ENCODE peak calls at places on chromosome 1, in six cellular contexts. One of them, this sample, is unnamed. For H3K4me1, the result is how much of the 10 kb centered on the place peaks cover.

GRCh38 chr1:69129538-69129937 is 438.2 kb upstream of the LRRC7 start:
- DNase-seq in effector memory CD4-positive, alpha-beta T cell: no peak
- DNase-seq in heart right ventricle: no peak
- DNase-seq in CD4-positive, alpha-beta memory T cell: no peak
- DNase-seq in lower lobe of right lung: no peak
- DNase-seq in mucosa of descending colon: no peak
- DNase-seq in this sample: no peak

GRCh38 chr1:2233997-2234761 is 6.1 kb downstream of the SKI start:
- DNase-seq in effector memory CD4-positive, alpha-beta T cell: peak
- DNase-seq in heart right ventricle: peak
- DNase-seq in CD4-positive, alpha-beta memory T cell: peak
- DNase-seq in lower lobe of right lung: peak
- DNase-seq in mucosa of descending colon: peak
- DNase-seq in this sample: peak

GRCh38 chr1:215023151-215023832 is 59.2 kb upstream of the KCNK2 start:
- DNase-seq in effector memory CD4-positive, alpha-beta T cell: no peak
- DNase-seq in heart right ventricle: no peak
- DNase-seq in CD4-positive, alpha-beta memory T cell: no peak
- DNase-seq in lower lobe of right lung: no peak
- DNase-seq in mucosa of descending colon: no peak
- DNase-seq in this sample: no peak

GRCh38 chr1:177952249-177952648 is 17.6 kb downstream of the SEC16B start:
- DNase-seq in effector memory CD4-positive, alpha-beta T cell: no peak
- DNase-seq in heart right ventricle: no peak
- DNase-seq in CD4-positive, alpha-beta memory T cell: no peak
- DNase-seq in lower lobe of right lung: no peak
- DNase-seq in mucosa of descending colon: no peak
- DNase-seq in this sample: no peak

GRCh38 chr1:233281711-233282581 is 13.6 kb downstream of the PCNX2 start:
- DNase-seq in effector memory CD4-positive, alpha-beta T cell: no peak
- DNase-seq in heart right ventricle: no peak
- DNase-seq in CD4-positive, alpha-beta memory T cell: peak
- DNase-seq in lower lobe of right lung: no peak
- DNase-seq in mucosa of descending colon: no peak
- DNase-seq in this sample: no peak

GRCh38 chr1:183287191-183287675 is 101.2 kb downstream of the LAMC2 start:
- DNase-seq in effector memory CD4-positive, alpha-beta T cell: no peak
- DNase-seq in heart right ventricle: peak
- DNase-seq in CD4-positive, alpha-beta memory T cell: no peak
- DNase-seq in lower lobe of right lung: no peak
- DNase-seq in mucosa of descending colon: no peak
- DNase-seq in this sample: peak

GRCh38 chr1:44019398-44020044 is 11.7 kb downstream of the SLC6A9 start:
- DNase-seq in effector memory CD4-positive, alpha-beta T cell: no peak
- DNase-seq in heart right ventricle: no peak
- DNase-seq in CD4-positive, alpha-beta memory T cell: no peak
- DNase-seq in lower lobe of right lung: no peak
- DNase-seq in mucosa of descending colon: no peak
- DNase-seq in this sample: no peak

GRCh38 chr1:212981571-212982328 is 31.4 kb downstream of the VASH2 start:
- DNase-seq in effector memory CD4-positive, alpha-beta T cell: no peak
- DNase-seq in heart right ventricle: peak
- DNase-seq in CD4-positive, alpha-beta memory T cell: no peak
- DNase-seq in lower lobe of right lung: no peak
- DNase-seq in mucosa of descending colon: no peak
- DNase-seq in this sample: no peak

GRCh38 chr1:198232407-198232806 is 75.6 kb downstream of the NEK7 start:
- DNase-seq in effector memory CD4-positive, alpha-beta T cell: no peak
- DNase-seq in heart right ventricle: no peak
- DNase-seq in CD4-positive, alpha-beta memory T cell: no peak
- DNase-seq in lower lobe of right lung: no peak
- DNase-seq in mucosa of descending colon: no peak
- DNase-seq in this sample: no peak

GRCh38 chr1:205746757-205747412 is 3.1 kb downstream of the NUCKS1 start:
- DNase-seq in effector memory CD4-positive, alpha-beta T cell: no peak
- DNase-seq in heart right ventricle: no peak
- DNase-seq in CD4-positive, alpha-beta memory T cell: no peak
- DNase-seq in lower lobe of right lung: no peak
- DNase-seq in mucosa of descending colon: no peak
- DNase-seq in this sample: no peak

GRCh38 chr1:205741681-205742080 is 8.3 kb downstream of the NUCKS1 start:
- DNase-seq in effector memory CD4-positive, alpha-beta T cell: no peak
- DNase-seq in heart right ventricle: no peak
- DNase-seq in CD4-positive, alpha-beta memory T cell: no peak
- DNase-seq in lower lobe of right lung: no peak
- DNase-seq in mucosa of descending colon: no peak
- DNase-seq in this sample: no peak

GRCh38 chr1:205744403-205744802 is 5.6 kb downstream of the NUCKS1 start:
- DNase-seq in effector memory CD4-positive, alpha-beta T cell: no peak
- DNase-seq in heart right ventricle: no peak
- DNase-seq in CD4-positive, alpha-beta memory T cell: no peak
- DNase-seq in lower lobe of right lung: no peak
- DNase-seq in mucosa of descending colon: no peak
- DNase-seq in this sample: no peak

GRCh38 chr1:205739348-205740160 is 10.4 kb downstream of the NUCKS1 start:
- DNase-seq in effector memory CD4-positive, alpha-beta T cell: no peak
- DNase-seq in heart right ventricle: no peak
- DNase-seq in CD4-positive, alpha-beta memory T cell: no peak
- DNase-seq in lower lobe of right lung: no peak
- DNase-seq in mucosa of descending colon: no peak
- DNase-seq in this sample: no peak

GRCh38 chr1:205743977-205744376 is 6.0 kb downstream of the NUCKS1 start:
- DNase-seq in effector memory CD4-positive, alpha-beta T cell: no peak
- DNase-seq in heart right ventricle: no peak
- DNase-seq in CD4-positive, alpha-beta memory T cell: no peak
- DNase-seq in lower lobe of right lung: no peak
- DNase-seq in mucosa of descending colon: no peak
- DNase-seq in this sample: no peak
- H3K4me1 ChIP-seq in effector memory CD4-positive, alpha-beta T cell: under half
- H3K4me1 ChIP-seq in heart right ventricle: half or more
- H3K4me1 ChIP-seq in CD4-positive, alpha-beta memory T cell: under half
- H3K4me1 ChIP-seq in lower lobe of right lung: half or more
- H3K4me1 ChIP-seq in mucosa of descending colon: under half
- H3K4me1 ChIP-seq in this sample: under half

GRCh38 chr1:19460535-19461351 is 24.6 kb downstream of the CAPZB start:
- DNase-seq in effector memory CD4-positive, alpha-beta T cell: no peak
- DNase-seq in heart right ventricle: no peak
- DNase-seq in CD4-positive, alpha-beta memory T cell: no peak
- DNase-seq in lower lobe of right lung: no peak
- DNase-seq in mucosa of descending colon: no peak
- DNase-seq in this sample: no peak
- H3K4me1 ChIP-seq in effector memory CD4-positive, alpha-beta T cell: half or more
- H3K4me1 ChIP-seq in heart right ventricle: half or more
- H3K4me1 ChIP-seq in CD4-positive, alpha-beta memory T cell: half or more
- H3K4me1 ChIP-seq in lower lobe of right lung: half or more
- H3K4me1 ChIP-seq in mucosa of descending colon: half or more
- H3K4me1 ChIP-seq in this sample: under half

DNA sequence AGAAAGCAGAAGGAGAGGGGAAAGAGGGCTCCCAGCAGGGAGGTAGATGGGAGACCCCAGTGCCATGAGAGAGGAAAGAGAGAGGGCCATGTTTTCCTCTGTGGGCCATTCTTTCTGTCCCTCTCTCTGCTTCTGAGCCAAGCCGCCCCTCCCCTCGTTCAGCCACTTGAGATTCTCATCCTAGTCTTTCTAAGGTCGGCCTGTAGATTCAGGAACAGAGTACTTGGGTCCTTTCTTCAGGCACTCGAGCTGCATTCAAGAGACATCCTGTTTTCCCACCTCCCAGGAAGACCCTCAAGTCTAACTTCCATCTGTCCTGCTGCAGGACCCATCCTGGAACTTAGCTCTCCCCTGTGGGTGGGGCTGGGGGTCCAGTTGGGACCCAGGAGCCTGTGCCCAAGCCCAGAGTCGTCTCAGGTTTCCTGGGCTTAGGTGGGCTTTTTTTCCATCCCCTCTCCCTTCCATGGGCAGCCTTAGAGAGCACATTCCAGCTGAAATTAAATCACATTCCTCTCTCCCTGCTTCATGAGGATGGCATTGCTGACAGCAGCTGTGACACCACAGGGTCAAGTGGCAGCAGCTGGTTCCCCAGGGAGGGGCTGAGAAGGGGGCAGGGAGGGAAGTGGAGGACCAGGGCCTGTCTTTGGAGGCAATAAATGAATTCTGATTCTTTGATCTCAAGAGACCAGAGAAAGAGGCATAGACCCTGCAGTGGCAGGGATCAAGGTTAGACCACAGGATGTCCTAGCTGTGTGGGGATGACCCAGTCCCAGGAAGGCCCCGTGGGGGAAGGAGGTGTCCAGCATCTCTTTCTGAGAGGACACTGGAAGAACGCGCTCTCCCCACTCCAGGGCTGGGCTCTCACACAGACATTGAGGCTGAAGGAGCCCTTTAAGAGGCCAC is 12.9 kb downstream of the NES start:
- DNase-seq in effector memory CD4-positive, alpha-beta T cell: no peak
- DNase-seq in heart right ventricle: no peak
- DNase-seq in CD4-positive, alpha-beta memory T cell: no peak
- DNase-seq in lower lobe of right lung: no peak
- DNase-seq in mucosa of descending colon: no peak
- DNase-seq in this sample: no peak
- H3K4me1 ChIP-seq in effector memory CD4-positive, alpha-beta T cell: under half
- H3K4me1 ChIP-seq in heart right ventricle: half or more
- H3K4me1 ChIP-seq in CD4-positive, alpha-beta memory T cell: under half
- H3K4me1 ChIP-seq in lower lobe of right lung: half or more
- H3K4me1 ChIP-seq in mucosa of descending colon: under half
- H3K4me1 ChIP-seq in this sample: half or more

GRCh38 chr1:203644661-203645510 is 18.3 kb downstream of the ATP2B4 start:
- DNase-seq in effector memory CD4-positive, alpha-beta T cell: no peak
- DNase-seq in heart right ventricle: no peak
- DNase-seq in CD4-positive, alpha-beta memory T cell: no peak
- DNase-seq in lower lobe of right lung: no peak
- DNase-seq in mucosa of descending colon: no peak
- DNase-seq in this sample: peak
- H3K4me1 ChIP-seq in effector memory CD4-positive, alpha-beta T cell: under half
- H3K4me1 ChIP-seq in heart right ventricle: half or more
- H3K4me1 ChIP-seq in CD4-positive, alpha-beta memory T cell: half or more
- H3K4me1 ChIP-seq in lower lobe of right lung: under half
- H3K4me1 ChIP-seq in mucosa of descending colon: under half
- H3K4me1 ChIP-seq in this sample: half or more

This sample was measured in heart left ventricle.